ENCODE peak calls at places on chromosomes 12 and 14, in nine cellular contexts. D is fibroblast of lung, J is mesendoderm, C is Karpas-422, X is mammary epithelial cell, A is neuronal stem cell, Q is HCT116, F is GM23248, L is SK-N-SH. R is an unnamed sample.
A peak's percentile ranks its signal among the peaks of the same experiment; 100 is the strongest.

GRCh38 chr14:46344327-46344937 is 307.1 kb downstream of the RPL10L start:
- DNase-seq in F (peak; percentile 53), A (peak; percentile 21), Q (peak; percentile 3), C (peak; percentile 78), J (peak; percentile 69), L (peak; percentile 0), D (peak; percentile 3), X (peak; percentile 12), R (no peak)

GRCh38 chr12:89064780-89065179 is 287.5 kb downstream of the DUSP6 start:
- DNase-seq in X (peak; percentile 95), F (peak; percentile 93), Q (peak; percentile 84), L (no peak), J (no peak), D (peak; percentile 18), C (no peak), A (no peak), R (no peak)

GRCh38 chr12:32365473-32366064 is 33.8 kb upstream of the FGD4 start:
- DNase-seq in D (peak; percentile 84), Q (peak; percentile 58), J (peak; percentile 88), L (peak; percentile 55), A (peak; percentile 70), C (peak; percentile 78), X (peak; percentile 62), F (peak; percentile 78), R (peak; percentile 83)

GRCh38 chr12:41683023-41683422 is 461.7 kb downstream of the GXYLT1 start:
- DNase-seq in A (no peak), L (no peak), J (peak; percentile 64), C (peak; percentile 96), F (no peak), X (no peak), Q (no peak), D (no peak), R (no peak)

GRCh38 chr14:92687681-92688433 is 60.6 kb downstream of the LGMN start:
- DNase-seq in D (no peak), X (no peak), L (peak; percentile 71), F (no peak), J (peak; percentile 44), A (peak; percentile 37), C (no peak), Q (no peak), R (no peak)

GRCh38 chr12:4285070-4285469 is 11.5 kb downstream of the CCND2 start:
- DNase-seq in X (no peak), Q (no peak), L (no peak), F (no peak), D (no peak), C (no peak), A (no peak), J (no peak), R (no peak)

GRCh38 chr12:42946776-42947435 is 357.4 kb upstream of the PRICKLE1 start:
- DNase-seq in F (peak; percentile 23), X (peak; percentile 53), D (no peak), C (no peak), L (no peak), Q (no peak), J (no peak), A (no peak), R (no peak)

GRCh38 chr12:124913474-124914391 is 717 bp downstream of the UBC start:
- DNase-seq in L (peak; percentile 64), A (no peak), C (peak; percentile 91), Q (no peak), J (peak; percentile 92), D (peak; percentile 68), F (peak; percentile 94), X (peak; percentile 86), R (peak; percentile 87)

GRCh38 chr12:60290532-60290931 is 694.7 kb downstream of the SLC16A7 start:
- DNase-seq in F (no peak), D (no peak), A (no peak), J (peak; percentile 9), X (no peak), L (no peak), Q (no peak), C (no peak), R (no peak)

GRCh38 chr14:100664234-100664633 is 62.5 kb upstream of the DLK1 start:
- DNase-seq in D (no peak), C (no peak), Q (no peak), J (no peak), X (no peak), A (no peak), F (no peak), L (no peak), R (no peak)

GRCh38 chr14:72928872-72929271 is 2.6 kb downstream of the DCAF4 start:
- DNase-seq in L (no peak), C (no peak), F (no peak), J (no peak), X (no peak), A (no peak), Q (no peak), D (no peak), R (no peak)

GRCh38 chr14:72924332-72924731 is 1.9 kb upstream of the DCAF4 start:
- DNase-seq in X (no peak), A (no peak), C (no peak), D (no peak), J (no peak), F (no peak), Q (no peak), L (peak; percentile 40), R (no peak)

GRCh38 chr14:72926292-72927028 is at the start of gene DCAF4:
- DNase-seq in F (peak; percentile 100), A (peak; percentile 93), J (peak; percentile 100), D (peak; percentile 98), C (peak; percentile 100), X (peak; percentile 99), L (peak; percentile 99), Q (peak; percentile 97), R (peak; percentile 99)

GRCh38 chr14:72925815-72926291 is 411 bp upstream of the DCAF4 start:
- DNase-seq in F (no peak), C (no peak), A (no peak), J (no peak), L (no peak), Q (no peak), X (no peak), D (no peak), R (no peak)

GRCh38 chr14:72925171-72925759 is 999 bp upstream of the DCAF4 start:
- DNase-seq in A (no peak), X (no peak), D (no peak), L (no peak), J (no peak), Q (no peak), F (no peak), C (no peak), R (no peak)
- H3K9ac ChIP-seq in A (no peak overlapping the region), X (no peak overlapping the region), D (no peak overlapping the region), L (no peak overlapping the region), J (no peak overlapping the region), Q (peak overlapping the region; percentile 83), F (peak overlapping the region; percentile 95), C (peak overlapping the region; percentile 63), R (peak overlapping the region; percentile 82)

GRCh38 chr12:114481200-114481535 is 75.2 kb upstream of the TBX5 start:
- DNase-seq in L (no peak), Q (no peak), A (no peak), D (no peak), F (peak; percentile 49), J (no peak), X (no peak), C (no peak), R (no peak)
- H3K27me3 ChIP-seq in L (peaks cover 55% of the 10 kb centered on the region), Q (peaks cover 72% of the 10 kb centered on the region), A (peaks cover 65% of the 10 kb centered on the region), D (peaks cover 10% of the 10 kb centered on the region), F (peaks cover 7% of the 10 kb centered on the region), J (peaks cover 49% of the 10 kb centered on the region), X (peaks cover 16% of the 10 kb centered on the region), C (no peaks in the 10 kb centered on the region), R (peaks cover 58% of the 10 kb centered on the region)

DNA sequence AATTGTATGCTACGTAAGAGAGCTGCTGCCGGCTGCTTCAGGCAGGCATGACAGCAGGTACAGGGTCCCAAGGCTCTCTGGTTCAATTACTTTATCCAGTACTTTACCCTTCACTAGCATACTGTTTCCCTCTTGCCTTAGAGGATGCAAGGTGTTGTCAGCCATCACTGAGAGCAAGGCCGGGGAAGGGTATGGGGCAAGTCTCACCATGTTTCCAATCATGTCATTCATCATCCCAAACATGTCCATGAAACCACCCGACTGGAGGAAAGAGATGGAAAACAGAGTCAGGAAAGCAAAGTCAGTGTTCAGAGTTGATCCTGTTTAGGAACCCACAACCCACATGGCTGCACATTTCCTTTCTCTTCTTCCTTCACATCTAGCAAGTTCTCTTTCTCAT is 2.4 kb downstream of the MLF2 start:
- DNase-seq in D (no peak), C (no peak), A (no peak), F (no peak), J (no peak), L (no peak), X (peak; percentile 16), Q (no peak), R (no peak)
- H3K9ac ChIP-seq in D (no peak overlapping the region), C (peak overlapping the region; percentile 1), A (peak overlapping the region; percentile 7), F (no peak overlapping the region), J (no peak overlapping the region), L (no peak overlapping the region), X (no peak overlapping the region), Q (no peak overlapping the region), R (peak overlapping the region; percentile 98)

GRCh38 chr12:118983147-118983824 is 1.9 kb downstream of the SRRM4 start:
- DNase-seq in A (no peak), F (no peak), X (no peak), D (no peak), C (no peak), Q (no peak), J (no peak), L (peak; percentile 33), R (no peak)

GRCh38 chr12:118984206-118984943 is 3.0 kb downstream of the SRRM4 start:
- DNase-seq in Q (no peak), J (no peak), D (no peak), C (no peak), L (peak; percentile 64), X (no peak), F (no peak), A (no peak), R (no peak)

GRCh38 chr12:118981285-118982201 is at the start of gene SRRM4:
- DNase-seq in D (no peak), F (peak; percentile 14), C (no peak), Q (no peak), J (peak; percentile 94), A (peak; percentile 92), L (peak; percentile 90), X (no peak), R (no peak)

GRCh38 chr12:118980407-118981014 is 830 bp upstream of the SRRM4 start:
- DNase-seq in C (no peak), J (peak; percentile 51), A (peak; percentile 48), Q (no peak), L (peak; percentile 70), X (no peak), D (no peak), F (no peak), R (no peak)

DNA sequence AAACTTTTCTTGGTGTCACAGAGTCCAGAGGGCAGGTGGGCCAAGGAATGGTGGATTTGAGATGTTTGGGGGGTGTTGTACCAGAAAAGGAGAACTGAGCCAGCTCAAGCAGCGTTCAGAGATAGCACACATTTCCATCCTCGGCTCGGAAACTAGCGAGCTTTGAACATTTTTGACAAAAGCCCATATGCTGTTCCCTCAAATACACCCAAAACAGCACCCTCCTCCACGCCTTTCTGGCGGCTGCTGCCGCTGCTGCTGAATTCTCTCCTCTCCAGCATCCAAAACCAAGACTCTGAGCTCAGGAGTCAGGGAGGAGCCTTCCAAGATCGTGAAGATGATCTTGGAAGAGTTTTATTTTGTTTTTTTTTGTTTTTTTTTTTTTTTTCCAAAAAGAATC is 967 bp downstream of the SRRM4 start:
- DNase-seq in D (no peak), J (no peak), X (no peak), C (no peak), Q (no peak), F (no peak), A (no peak), L (no peak), R (no peak)
- H3K27me3 ChIP-seq in D (no peaks in the 10 kb centered on the region), J (peaks cover 18% of the 10 kb centered on the region), X (no peaks in the 10 kb centered on the region), C (no peaks in the 10 kb centered on the region), Q (peaks cover 32% of the 10 kb centered on the region), F (no peaks in the 10 kb centered on the region), A (peaks cover 7% of the 10 kb centered on the region), L (no peaks in the 10 kb centered on the region), R (peaks cover 26% of the 10 kb centered on the region)

R was measured in adipocyte.